ENCODE peak calls at places on chromosomes 6 and 20, in eight cellular contexts. X is EH; D is AG04450; Y is ovary; Z is GM13976; O is non-pigmented ciliary epithelial cell; A is stimulated activated CD4-positive, alpha-beta T cell treated with anti-CD3 and anti-CD28 coated beads, Interleukin-4, amount 100 ng/mL, for 1 hour; W is stimulated activated CD8-positive, alpha-beta memory T cell treated with anti-CD3 and anti-CD28 coated beads, Interleukin-4, amount 100 ng/mL, for 4 hours. U is an unnamed sample.

GRCh38 chr20:14334306-14334930 is 3.0 kb downstream of the FLRT3 start:
- DNase-seq in X (peak), D (peak), Y (peak), Z (no peak), O (peak), A (no peak), W (no peak), U (no peak)

GRCh38 chr20:45157977-45158376 is 16.7 kb upstream of the PI3 start:
- DNase-seq in X (peak), D (no peak), Y (no peak), Z (no peak), O (peak), A (no peak), W (no peak), U (no peak)

GRCh38 chr6:44594471-44594870 is 207.0 kb downstream of the CDC5L start:
- DNase-seq in X (no peak), D (no peak), Y (no peak), Z (no peak), O (no peak), A (no peak), W (no peak), U (no peak)

GRCh38 chr20:58143531-58143930 is 84.9 kb downstream of the ANKRD60 start:
- DNase-seq in X (no peak), D (no peak), Y (no peak), Z (no peak), O (no peak), A (no peak), W (no peak), U (no peak)

GRCh38 chr6:2695464-2696095 is 55.1 kb downstream of the MYLK4 start:
- DNase-seq in X (peak), D (peak), Y (no peak), Z (peak), O (no peak), A (no peak), W (no peak), U (no peak)

GRCh38 chr20:44358776-44359175 is 3.3 kb downstream of the HNF4A start:
- DNase-seq in X (no peak), D (no peak), Y (no peak), Z (no peak), O (no peak), A (no peak), W (no peak), U (no peak)

GRCh38 chr6:13863699-13864155 is 49.4 kb upstream of the MCUR1 start:
- DNase-seq in X (no peak), D (no peak), Y (no peak), Z (no peak), O (no peak), A (no peak), W (no peak), U (no peak)

GRCh38 chr6:33955566-33955965 is 151.8 kb upstream of the MLN start:
- DNase-seq in X (no peak), D (no peak), Y (no peak), Z (no peak), O (no peak), A (no peak), W (no peak), U (no peak)

U was measured in heart right ventricle.